ENCODE peak calls at places on chromosome 16, in six cellular contexts. X is WTC11, Y is AG04449, K is breast epithelium, F is H9, I is left lung. J is an unnamed sample.

GRCh38 chr16:23597003-23597756 is 1.1 kb upstream of the NDUFAB1 start:
- DNase-seq in X (peak), Y (no peak), K (no peak), F (peak), I (no peak), J (no peak)

GRCh38 chr16:27723711-27724490 is 174.0 kb downstream of the KATNIP start:
- DNase-seq in X (no peak), Y (no peak), K (no peak), F (no peak), I (no peak), J (no peak)

GRCh38 chr16:88651989-88652762 is 1.3 kb upstream of the CYBA start:
- DNase-seq in X (no peak), Y (no peak), K (no peak), F (no peak), I (peak), J (no peak)

GRCh38 chr16:55475919-55476318 is 3.1 kb upstream of the MMP2 start:
- DNase-seq in X (no peak), Y (no peak), K (no peak), F (no peak), I (no peak), J (no peak)

GRCh38 chr16:87226926-87227650 is 90.1 kb downstream of the C16orf95 start:
- DNase-seq in X (no peak), Y (peak), K (no peak), F (no peak), I (no peak), J (no peak)

GRCh38 chr16:10579965-10580918 is at the start of gene EMP2:
- DNase-seq in X (peak), Y (no peak), K (peak), F (peak), I (peak), J (peak)

GRCh38 chr16:57893559-57894389 is 77.2 kb downstream of the CNGB1 start:
- DNase-seq in X (no peak), Y (peak), K (no peak), F (no peak), I (peak), J (peak)

GRCh38 chr16:25586826-25587225 is 104.9 kb upstream of the HS3ST4 start:
- DNase-seq in X (no peak), Y (no peak), K (no peak), F (no peak), I (no peak), J (no peak)

GRCh38 chr16:75265911-75266701 is 14.7 kb upstream of the BCAR1 start:
- DNase-seq in X (peak), Y (no peak), K (no peak), F (peak), I (peak), J (no peak)

GRCh38 chr16:64590516-64590915 is 531.3 kb downstream of the CDH11 start:
- DNase-seq in X (no peak), Y (peak), K (no peak), F (no peak), I (no peak), J (no peak)

GRCh38 chr16:26859086-26859485 is 207.6 kb upstream of the C16orf82 start:
- DNase-seq in X (no peak), Y (no peak), K (no peak), F (no peak), I (no peak), J (no peak)

GRCh38 chr16:73457851-73458250 is 409.9 kb upstream of the ZFHX3 start:
- DNase-seq in X (no peak), Y (no peak), K (no peak), F (no peak), I (no peak), J (no peak)
- TF ChIP-seq CTCF in X (no peak), Y (no peak), K (no peak), F (no peak), I (no peak), J (no peak)

DNA sequence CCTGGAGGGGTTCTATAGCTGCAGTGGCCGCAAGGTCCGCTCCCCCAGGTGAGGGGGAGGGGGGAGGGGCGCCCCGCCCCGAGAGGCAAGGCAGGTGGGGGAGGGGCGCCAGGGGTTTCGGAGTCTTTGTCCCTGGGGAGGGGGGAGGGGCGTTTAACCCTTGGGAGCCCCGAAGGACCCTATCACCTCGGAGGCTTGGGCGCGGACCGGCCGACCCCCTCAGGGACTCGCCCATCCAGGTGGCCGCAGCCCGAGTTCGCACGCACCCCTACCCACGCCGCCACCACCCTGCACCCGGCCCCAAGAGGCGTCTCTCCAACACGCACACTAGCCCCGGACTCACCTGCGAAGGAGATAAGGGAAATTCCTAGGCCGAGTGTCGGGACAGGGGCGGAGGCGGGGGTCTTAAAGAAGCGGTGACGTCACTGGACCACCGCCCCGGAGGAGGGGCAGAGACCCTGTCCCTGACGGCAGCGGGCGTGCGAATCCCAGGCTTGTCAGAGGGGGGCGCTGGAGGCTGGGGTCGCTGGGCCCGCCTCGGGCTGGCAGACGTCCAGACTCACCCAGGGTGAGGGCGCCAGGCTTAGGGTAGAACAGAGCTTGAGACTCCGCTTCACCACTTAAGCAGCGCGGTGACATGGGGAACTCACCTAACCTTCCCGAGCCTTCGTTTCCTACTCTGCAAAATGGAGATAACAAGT is at the start of gene CLDN6:
- DNase-seq in X (peak), Y (no peak), K (no peak), F (peak), I (no peak), J (no peak)
- TF ChIP-seq CTCF in X (peak), Y (no peak), K (no peak), F (peak), I (no peak), J (peak)

GRCh38 chr16:65662236-65662635 is 540.4 kb upstream of the CDH11 start:
- DNase-seq in X (no peak), Y (no peak), K (no peak), F (no peak), I (no peak), J (no peak)

GRCh38 chr16:65666132-65666869 is 544.4 kb upstream of the CDH11 start:
- DNase-seq in X (no peak), Y (no peak), K (peak), F (peak), I (no peak), J (no peak)

GRCh38 chr16:65663774-65664173 is 541.9 kb upstream of the CDH11 start:
- DNase-seq in X (no peak), Y (no peak), K (no peak), F (no peak), I (no peak), J (no peak)

GRCh38 chr16:65661451-65661850 is 539.6 kb upstream of the CDH11 start:
- DNase-seq in X (no peak), Y (no peak), K (no peak), F (no peak), I (no peak), J (no peak)

DNA sequence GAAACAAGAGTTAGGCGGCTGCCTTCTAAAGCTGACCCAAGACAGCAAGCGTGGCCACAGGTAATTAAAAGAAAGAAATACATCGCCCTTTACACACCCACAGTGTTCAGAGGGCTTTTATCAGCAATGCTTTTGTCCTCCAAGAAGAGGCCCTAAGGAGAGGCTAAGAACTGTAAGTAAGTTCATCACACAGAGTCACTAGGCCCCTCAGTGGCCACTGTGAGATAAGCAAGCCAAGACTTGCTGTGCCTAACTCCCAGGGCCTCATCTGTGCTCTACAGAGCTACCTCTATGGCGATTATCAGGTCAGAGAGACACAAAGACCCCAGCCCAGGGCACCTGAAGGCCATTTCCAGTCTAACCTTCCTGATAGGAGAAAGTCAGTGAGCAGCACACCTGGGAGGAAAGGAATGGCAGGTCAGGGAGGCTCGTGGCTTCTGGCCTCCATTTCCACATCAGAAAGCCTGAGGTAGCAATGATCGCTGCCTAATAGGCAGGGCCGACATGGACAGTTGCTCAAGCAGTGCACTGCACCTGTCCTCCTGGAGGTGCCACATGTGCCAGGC is 545.2 kb upstream of the CDH11 start:
- DNase-seq in X (no peak), Y (peak), K (no peak), F (peak), I (no peak), J (no peak)
- TF ChIP-seq CTCF in X (no peak), Y (peak), K (no peak), F (peak), I (no peak), J (peak)

DNA sequence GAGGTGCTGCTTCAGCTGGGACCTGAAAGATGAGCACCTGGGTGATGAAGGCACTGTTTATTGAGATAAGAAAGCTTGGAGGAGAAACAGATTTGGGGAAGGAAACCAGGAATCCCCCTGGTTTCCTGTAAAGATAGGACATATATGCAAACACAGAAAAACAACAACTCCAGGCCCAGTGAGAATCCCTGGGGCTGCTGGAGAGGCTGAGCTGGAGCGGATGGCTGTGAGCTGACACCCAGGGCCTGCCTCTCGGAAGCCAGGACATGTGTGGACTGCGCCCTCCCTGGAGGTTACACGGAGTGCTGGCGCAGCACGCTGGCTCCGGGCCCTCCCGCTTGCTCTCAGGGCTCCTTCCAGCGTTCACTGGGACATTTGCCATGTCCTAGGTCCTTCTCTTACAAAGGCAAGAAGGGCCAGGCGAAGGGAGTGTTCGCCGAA is 57.5 kb downstream of the CYB5B start:
- DNase-seq in X (no peak), Y (no peak), K (peak), F (peak), I (peak), J (peak)
- TF ChIP-seq CTCF in X (no peak), Y (no peak), K (no peak), F (no peak), I (peak), J (peak)

GRCh38 chr16:66872524-66872923 is 7.8 kb upstream of the PDP2 start:
- DNase-seq in X (no peak), Y (no peak), K (no peak), F (no peak), I (no peak), J (no peak)
- TF ChIP-seq CTCF in X (no peak), Y (no peak), K (no peak), F (no peak), I (no peak), J (no peak)

GRCh38 chr16:21614896-21615295 is 15.5 kb downstream of the METTL9 start:
- DNase-seq in X (no peak), Y (no peak), K (no peak), F (no peak), I (no peak), J (no peak)
- TF ChIP-seq CTCF in X (no peak), Y (no peak), K (no peak), F (peak), I (no peak), J (no peak)

GRCh38 chr16:9258423-9259051 is 167.1 kb downstream of the HAPSTR1 start:
- DNase-seq in X (peak), Y (no peak), K (no peak), F (peak), I (no peak), J (no peak)

GRCh38 chr16:9254863-9255262 is 163.4 kb downstream of the HAPSTR1 start:
- DNase-seq in X (no peak), Y (no peak), K (no peak), F (no peak), I (no peak), J (no peak)

GRCh38 chr16:9257843-9258242 is 166.4 kb downstream of the HAPSTR1 start:
- DNase-seq in X (no peak), Y (no peak), K (no peak), F (no peak), I (no peak), J (no peak)

GRCh38 chr16:9259914-9260608 is 168.6 kb downstream of the HAPSTR1 start:
- DNase-seq in X (no peak), Y (no peak), K (no peak), F (no peak), I (no peak), J (no peak)

DNA sequence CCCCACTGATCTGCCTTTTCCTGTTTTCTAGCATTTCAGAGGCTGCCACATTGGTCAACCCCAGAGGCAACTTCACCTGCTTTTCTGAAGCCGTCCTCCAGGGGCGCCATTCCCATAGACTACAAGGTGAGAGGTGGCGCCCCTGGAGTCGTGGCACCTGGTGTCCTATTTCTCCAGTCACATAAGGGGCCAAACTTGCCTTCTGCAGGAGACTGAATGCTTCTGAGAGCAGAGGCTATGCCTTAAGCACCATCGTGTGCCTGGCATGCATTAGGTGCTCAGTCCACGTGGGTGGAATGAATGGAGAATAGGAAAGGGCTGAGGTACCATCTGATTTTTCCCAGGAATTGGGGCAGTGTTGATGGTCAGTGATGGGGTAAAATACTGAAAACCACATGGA is 164.8 kb downstream of the HAPSTR1 start:
- DNase-seq in X (peak), Y (no peak), K (no peak), F (peak), I (no peak), J (no peak)
- TF ChIP-seq CTCF in X (peak), Y (peak), K (no peak), F (peak), I (peak), J (peak)

GRCh38 chr16:49757744-49758069 is 98.2 kb downstream of the ZNF423 start:
- DNase-seq in X (peak), Y (no peak), K (no peak), F (peak), I (no peak), J (no peak)

GRCh38 chr16:49755716-49756115 is 100.2 kb downstream of the ZNF423 start:
- DNase-seq in X (no peak), Y (no peak), K (no peak), F (no peak), I (no peak), J (no peak)

GRCh38 chr16:49756971-49757743 is 98.8 kb downstream of the ZNF423 start:
- DNase-seq in X (no peak), Y (no peak), K (no peak), F (no peak), I (no peak), J (no peak)

GRCh38 chr16:49754495-49755290 is 101.2 kb downstream of the ZNF423 start:
- DNase-seq in X (peak), Y (no peak), K (no peak), F (peak), I (no peak), J (peak)

DNA sequence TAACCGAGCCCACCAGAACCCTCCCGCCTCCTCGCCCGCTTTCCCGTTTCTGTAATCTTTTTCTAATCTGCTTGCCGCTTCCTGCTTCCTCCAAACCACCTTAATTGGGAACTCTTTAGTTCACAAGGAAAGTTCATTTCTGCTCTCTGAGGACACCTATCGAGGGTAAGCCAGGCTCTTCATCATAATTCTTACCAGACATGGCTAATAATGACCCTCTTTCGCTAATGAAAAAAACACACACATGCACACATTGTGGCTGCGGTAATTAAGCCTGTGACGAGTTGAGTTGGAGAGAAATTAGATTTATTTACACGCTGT is 100.7 kb downstream of the ZNF423 start:
- DNase-seq in X (no peak), Y (no peak), K (no peak), F (no peak), I (no peak), J (peak)
- TF ChIP-seq CTCF in X (no peak), Y (peak), K (no peak), F (peak), I (peak), J (peak)